ENCODE peak calls at places on chromosome 2, in six cellular contexts. T, S, B, H, O and K are unnamed samples. For H3K4me1, H3K36me3 and H3K27me3, the result is how much of the 10 kb centered on the place peaks cover.

GRCh38 chr2:64599469-64599868 is 54.2 kb downstream of the SERTAD2 start:
- DNase-seq in T (no peak), S (peak), B (no peak), H (no peak), O (no peak), K (no peak)

GRCh38 chr2:190819835-190820234 is 60.8 kb upstream of the GLS start:
- DNase-seq in T (peak), S (peak), B (no peak), H (no peak), O (no peak), K (no peak)

GRCh38 chr2:1051075-1051474 is 100.4 kb downstream of the SNTG2 start:
- DNase-seq in T (no peak), S (no peak), B (no peak), H (no peak), O (no peak), K (no peak)

GRCh38 chr2:102106133-102106556 is 36.4 kb upstream of the IL1R1 start:
- DNase-seq in T (peak), S (no peak), B (no peak), H (no peak), O (no peak), K (no peak)

GRCh38 chr2:19187323-19188020 is 171.0 kb downstream of the OSR1 start:
- DNase-seq in T (peak), S (no peak), B (no peak), H (no peak), O (no peak), K (no peak)

GRCh38 chr2:120291464-120292311 is 39.0 kb downstream of the RALB start:
- DNase-seq in T (no peak), S (no peak), B (no peak), H (no peak), O (no peak), K (no peak)

GRCh38 chr2:120036145-120036544 is 23.3 kb downstream of the EPB41L5 start:
- DNase-seq in T (no peak), S (no peak), B (no peak), H (no peak), O (no peak), K (peak)

GRCh38 chr2:127187831-127188230 is 32.3 kb downstream of the CYP27C1 start:
- DNase-seq in T (no peak), S (no peak), B (no peak), H (no peak), O (no peak), K (no peak)

GRCh38 chr2:2107140-2107539 is 223.9 kb downstream of the MYT1L start:
- DNase-seq in T (no peak), S (peak), B (no peak), H (no peak), O (no peak), K (no peak)

GRCh38 chr2:98907966-98908905 is 27.8 kb downstream of the CRACDL start:
- DNase-seq in T (peak), S (no peak), B (peak), H (no peak), O (no peak), K (no peak)

GRCh38 chr2:51212374-51212773 is 180.4 kb upstream of the NRXN1 start:
- DNase-seq in T (no peak), S (no peak), B (no peak), H (no peak), O (no peak), K (no peak)

GRCh38 chr2:41169744-41170143 is 717.9 kb upstream of the SLC8A1 start:
- DNase-seq in T (no peak), S (no peak), B (peak), H (no peak), O (no peak), K (no peak)

GRCh38 chr2:68805025-68805424 is 66.2 kb downstream of the BMP10 start:
- DNase-seq in T (no peak), S (no peak), B (no peak), H (no peak), O (no peak), K (no peak)
- H3K4me1 ChIP-seq in T (under half), S (under half), B (under half), H (under half), O (under half), K (under half)

GRCh38 chr2:150388289-150388625 is 99.2 kb downstream of the RND3 start:
- DNase-seq in T (no peak), S (peak), B (no peak), H (no peak), O (no peak), K (no peak)

GRCh38 chr2:150387586-150388288 is 99.7 kb downstream of the RND3 start:
- DNase-seq in T (no peak), S (peak), B (no peak), H (no peak), O (no peak), K (no peak)

GRCh38 chr2:150392614-150393013 is 94.9 kb downstream of the RND3 start:
- DNase-seq in T (no peak), S (no peak), B (no peak), H (no peak), O (no peak), K (no peak)

GRCh38 chr2:150391779-150392178 is 95.7 kb downstream of the RND3 start:
- DNase-seq in T (peak), S (no peak), B (no peak), H (no peak), O (no peak), K (no peak)

GRCh38 chr2:150389487-150389886 is 98.0 kb downstream of the RND3 start:
- DNase-seq in T (peak), S (no peak), B (no peak), H (no peak), O (no peak), K (no peak)
- H3K36me3 ChIP-seq in T (under half), S (under half), B (under half), H (under half), O (under half), K (under half)

GRCh38 chr2:45170976-45171514 is 161.8 kb upstream of the SIX2 start:
- DNase-seq in T (peak), S (no peak), B (no peak), H (no peak), O (no peak), K (no peak)
- H3K27me3 ChIP-seq in T (under half), S (under half), B (half or more), H (under half), O (under half), K (under half)

GRCh38 chr2:172457606-172458005 is 30.2 kb downstream of the ITGA6 start:
- DNase-seq in T (no peak), S (no peak), B (no peak), H (no peak), O (no peak), K (no peak)
- H3K4me1 ChIP-seq in T (under half), S (under half), B (under half), H (under half), O (under half), K (under half)